ENCODE peak calls at places on chromosome 1, in eight cellular contexts. N, E, Y, R, W, H, T and P are unnamed samples.

GRCh38 chr1:22018583-22019559 is 17.4 kb downstream of the CELA3A start:
- DNase-seq in N (no peak), E (no peak), Y (no peak), R (peak), W (peak), H (no peak), T (peak), P (peak)

GRCh38 chr1:199335496-199335895 is 692.0 kb upstream of the NR5A2 start:
- DNase-seq in N (no peak), E (no peak), Y (no peak), R (peak), W (no peak), H (no peak), T (peak), P (no peak)

GRCh38 chr1:229208481-229208880 is 62.4 kb upstream of the RAB4A start:
- DNase-seq in N (no peak), E (no peak), Y (no peak), R (no peak), W (no peak), H (no peak), T (peak), P (no peak)

GRCh38 chr1:64172458-64172983 is 30.9 kb upstream of the UBE2U start:
- DNase-seq in N (no peak), E (peak), Y (no peak), R (no peak), W (no peak), H (peak), T (peak), P (no peak)

GRCh38 chr1:46589529-46589928 is 14.5 kb downstream of the MKNK1 start:
- DNase-seq in N (no peak), E (no peak), Y (no peak), R (no peak), W (no peak), H (no peak), T (no peak), P (no peak)

GRCh38 chr1:22507582-22507981 is 55.7 kb upstream of the EPHA8 start:
- DNase-seq in N (no peak), E (no peak), Y (no peak), R (no peak), W (no peak), H (no peak), T (no peak), P (no peak)

GRCh38 chr1:169868978-169869377 is 24.7 kb downstream of the SCYL3 start:
- DNase-seq in N (no peak), E (no peak), Y (no peak), R (no peak), W (no peak), H (no peak), T (no peak), P (no peak)

GRCh38 chr1:21663951-21664805 is 5.0 kb downstream of the RAP1GAP start:
- DNase-seq in N (no peak), E (no peak), Y (no peak), R (no peak), W (no peak), H (no peak), T (no peak), P (no peak)

GRCh38 chr1:203425668-203425999 is 50.0 kb upstream of the PRELP start:
- DNase-seq in N (no peak), E (no peak), Y (no peak), R (peak), W (no peak), H (no peak), T (no peak), P (no peak)

GRCh38 chr1:66503841-66504470 is 30.0 kb upstream of the SGIP1 start:
- DNase-seq in N (peak), E (peak), Y (no peak), R (peak), W (no peak), H (peak), T (peak), P (peak)

GRCh38 chr1:1162597-1163537 is 10.8 kb upstream of the TTLL10 start:
- DNase-seq in N (peak), E (no peak), Y (peak), R (no peak), W (no peak), H (no peak), T (no peak), P (peak)

GRCh38 chr1:181318022-181318857 is 165.1 kb upstream of the CACNA1E start:
- DNase-seq in N (no peak), E (no peak), Y (no peak), R (no peak), W (no peak), H (no peak), T (no peak), P (no peak)
- H3K4me3 ChIP-seq in N (no peak), E (no peak), Y (peak), R (no peak), W (no peak), H (no peak), T (no peak), P (no peak)

GRCh38 chr1:86146566-86146965 is 10.0 kb downstream of the COL24A1 start:
- DNase-seq in N (no peak), E (no peak), Y (no peak), R (peak), W (no peak), H (no peak), T (no peak), P (no peak)
- TF ChIP-seq CTCF in N (peak), E (no peak), Y (no peak), R (peak), W (no peak), H (peak), T (no peak), P (no peak)

DNA sequence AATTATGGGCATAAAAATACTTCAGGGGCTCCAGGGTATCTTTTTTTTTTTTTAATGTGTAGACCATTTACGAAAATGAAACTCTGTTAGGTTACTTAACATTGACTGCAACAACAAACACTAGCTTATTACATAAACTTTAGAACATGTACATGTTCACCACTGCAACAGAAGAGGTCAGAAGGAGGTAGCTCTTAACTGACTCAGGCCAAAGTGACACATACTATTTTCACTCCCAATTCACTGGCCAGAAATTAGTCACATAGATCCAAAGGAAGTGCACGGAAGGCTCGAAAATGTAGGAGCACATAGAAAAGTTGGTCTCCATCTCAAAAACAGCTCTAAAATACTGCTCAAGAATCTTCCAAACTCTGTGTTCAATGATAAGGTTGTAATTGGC is 107.2 kb downstream of the AKT3 start:
- DNase-seq in N (no peak), E (no peak), Y (no peak), R (peak), W (no peak), H (no peak), T (peak), P (no peak)
- H3K4me3 ChIP-seq in N (no peak), E (no peak), Y (no peak), R (no peak), W (no peak), H (no peak), T (no peak), P (no peak)

DNA sequence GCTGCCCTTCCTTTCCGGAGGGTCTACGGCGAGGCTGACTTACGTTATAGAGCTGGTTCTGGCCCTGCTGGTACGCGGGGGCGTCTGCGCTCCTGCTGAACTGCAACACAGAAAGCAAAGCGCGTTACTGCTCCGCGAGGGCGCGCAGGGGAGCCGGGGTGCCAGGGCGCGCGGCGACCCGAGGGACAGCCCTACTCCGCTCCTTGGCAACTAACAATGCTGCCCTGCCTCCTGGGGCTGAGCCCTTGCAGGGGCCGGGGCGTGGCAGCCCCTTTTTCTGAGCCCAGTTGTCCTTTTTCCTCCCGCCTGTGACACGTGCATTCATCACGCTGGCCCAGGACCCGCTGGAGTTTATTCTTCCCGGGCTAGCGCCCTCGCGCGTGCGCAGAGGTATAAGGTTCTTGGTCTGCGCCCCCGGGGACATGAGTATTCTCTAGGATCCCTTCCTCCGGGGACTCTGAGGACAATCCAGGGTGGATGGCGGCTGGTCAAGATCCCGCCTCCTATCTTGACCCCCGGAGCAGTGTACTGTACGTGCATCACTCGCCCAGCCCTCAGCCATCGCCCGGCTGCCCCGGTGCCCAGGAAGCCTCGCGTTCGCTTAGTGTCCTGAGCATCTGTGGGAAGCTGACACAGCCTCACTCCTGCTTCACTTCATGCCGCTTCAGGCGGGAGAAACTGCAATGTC is 78.9 kb downstream of the CD247 start:
- DNase-seq in N (no peak), E (peak), Y (no peak), R (peak), W (peak), H (peak), T (peak), P (no peak)
- TF ChIP-seq CTCF in N (no peak), E (peak), Y (no peak), R (peak), W (no peak), H (no peak), T (peak), P (no peak)

GRCh38 chr1:44524180-44524579 is 119.1 kb downstream of the RNF220 start:
- DNase-seq in N (no peak), E (no peak), Y (no peak), R (no peak), W (no peak), H (no peak), T (no peak), P (no peak)

GRCh38 chr1:44524655-44525530 is 119.8 kb downstream of the RNF220 start:
- DNase-seq in N (no peak), E (no peak), Y (no peak), R (peak), W (no peak), H (no peak), T (no peak), P (no peak)

GRCh38 chr1:44526295-44527073 is 121.4 kb downstream of the RNF220 start:
- DNase-seq in N (no peak), E (no peak), Y (no peak), R (no peak), W (no peak), H (no peak), T (no peak), P (no peak)

GRCh38 chr1:44521378-44522080 is 116.5 kb downstream of the RNF220 start:
- DNase-seq in N (no peak), E (no peak), Y (no peak), R (no peak), W (no peak), H (no peak), T (no peak), P (no peak)

DNA sequence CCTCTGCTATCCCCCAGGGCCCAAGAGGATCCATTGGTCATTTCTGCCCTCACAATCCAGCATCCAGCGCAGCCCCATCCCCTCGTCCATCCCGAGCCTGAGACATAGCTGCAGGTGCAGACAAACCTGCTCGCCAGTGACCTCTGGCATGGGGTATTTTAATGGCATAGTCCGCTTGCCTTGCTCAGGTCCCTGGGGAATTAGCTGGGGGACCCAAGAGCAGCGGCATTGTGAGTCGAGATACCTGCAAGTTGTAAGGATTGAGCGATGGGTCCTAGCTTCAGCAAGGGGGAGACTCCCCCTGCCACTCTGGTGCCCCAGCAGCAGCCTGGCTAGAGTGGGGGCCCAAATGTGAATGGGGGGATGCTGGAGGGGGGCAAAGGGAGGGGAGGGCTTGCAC is 118.7 kb downstream of the RNF220 start:
- DNase-seq in N (no peak), E (no peak), Y (no peak), R (no peak), W (no peak), H (no peak), T (no peak), P (no peak)
- H3K4me3 ChIP-seq in N (no peak), E (no peak), Y (no peak), R (no peak), W (no peak), H (no peak), T (no peak), P (no peak)

DNA sequence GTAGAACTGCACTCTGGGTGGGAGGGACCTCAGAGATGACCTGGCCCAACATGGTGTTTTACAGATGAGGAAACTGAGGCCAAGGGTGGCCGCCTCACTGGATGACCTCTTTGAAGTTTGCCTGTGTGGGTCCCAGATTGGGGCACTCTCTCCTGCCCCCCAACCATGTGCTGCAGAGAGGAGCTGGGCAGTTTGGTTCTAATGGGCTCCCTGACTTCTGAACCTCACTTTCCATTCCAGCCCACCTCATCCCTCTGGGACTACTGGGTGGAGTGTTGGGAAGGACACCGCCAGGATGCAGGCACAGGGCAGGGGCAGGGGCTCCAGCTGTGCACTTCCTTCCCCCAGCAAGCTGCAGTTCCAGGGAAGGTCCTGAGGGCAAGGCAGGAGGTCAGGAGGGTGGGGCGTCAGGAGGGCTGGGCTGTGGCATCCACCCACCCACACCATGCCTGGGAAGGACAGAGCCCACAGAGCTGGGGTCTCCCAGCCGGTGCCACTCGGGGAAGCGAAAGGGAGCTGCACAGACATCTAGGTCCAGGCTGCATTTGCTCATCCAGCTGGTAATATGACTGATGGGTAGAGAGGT is 10.3 kb upstream of the EPS8L3 start:
- DNase-seq in N (no peak), E (no peak), Y (no peak), R (no peak), W (no peak), H (no peak), T (no peak), P (no peak)
- TF ChIP-seq CTCF in N (no peak), E (no peak), Y (no peak), R (no peak), W (no peak), H (no peak), T (no peak), P (no peak)